ENCODE peak calls at places on chromosomes 2 and 18, in nine cellular contexts. T is GM20000; A is activated effector memory CD4-positive, alpha-beta T cell treated with Interleukin-2 at 50 U/mL for 16 hours; Y is endodermal cell; H is left lung; X is esophagus squamous epithelium; W is left colon; G is stimulated activated naive B cell treated with anti-CD40 and anti-IgM and Interleukin-4, amounts not matched to agents 10 μg/mL and 1 μg/mL and 100 μg/mL, for 72 hours; F is astrocyte of the cerebellum. S is an unnamed sample.

GRCh38 chr18:42929857-42930256 is 185.6 kb downstream of the RIT2 start:
- DNase-seq in T (no peak), A (no peak), Y (peak), H (no peak), X (no peak), W (no peak), G (no peak), F (peak), S (no peak)

GRCh38 chr2:75133621-75134020 is 65.7 kb downstream of the TACR1 start:
- DNase-seq in T (no peak), A (no peak), Y (no peak), H (no peak), X (no peak), W (no peak), G (no peak), F (no peak), S (no peak)

GRCh38 chr2:98467082-98467536 is 22.5 kb downstream of the INPP4A start:
- DNase-seq in T (no peak), A (no peak), Y (no peak), H (peak), X (no peak), W (no peak), G (no peak), F (no peak), S (no peak)

GRCh38 chr2:173982918-173983317 is 17.7 kb upstream of the SP3 start:
- DNase-seq in T (no peak), A (no peak), Y (no peak), H (no peak), X (no peak), W (no peak), G (no peak), F (peak), S (no peak)

GRCh38 chr2:236919209-236919608 is 166.5 kb upstream of the COPS8 start:
- DNase-seq in T (no peak), A (no peak), Y (no peak), H (no peak), X (no peak), W (no peak), G (no peak), F (no peak), S (no peak)

GRCh38 chr18:63208676-63209075 is 110.9 kb downstream of the BCL2 start:
- DNase-seq in T (no peak), A (no peak), Y (no peak), H (no peak), X (no peak), W (no peak), G (no peak), F (no peak), S (no peak)

GRCh38 chr2:172200495-172201085 is 97.9 kb upstream of the DLX2 start:
- DNase-seq in T (no peak), A (no peak), Y (peak), H (no peak), X (no peak), W (no peak), G (no peak), F (no peak), S (no peak)

GRCh38 chr2:98457045-98457696 is 12.5 kb downstream of the INPP4A start:
- DNase-seq in T (no peak), A (no peak), Y (peak), H (no peak), X (no peak), W (no peak), G (no peak), F (peak), S (no peak)

GRCh38 chr2:174334781-174335604 is at the start of gene SP9:
- DNase-seq in T (peak), A (no peak), Y (peak), H (no peak), X (no peak), W (no peak), G (no peak), F (no peak), S (no peak)

GRCh38 chr2:55399815-55400214 is 19.8 kb downstream of the CCDC88A start:
- DNase-seq in T (no peak), A (no peak), Y (no peak), H (no peak), X (no peak), W (no peak), G (no peak), F (no peak), S (no peak)

GRCh38 chr18:23307567-23308295 is 145.4 kb upstream of the RIOK3 start:
- DNase-seq in T (peak), A (no peak), Y (peak), H (no peak), X (no peak), W (no peak), G (no peak), F (no peak), S (no peak)

GRCh38 chr2:105125428-105125827 is 87.6 kb downstream of the MRPS9 start:
- DNase-seq in T (no peak), A (no peak), Y (peak), H (no peak), X (no peak), W (no peak), G (no peak), F (no peak), S (no peak)

GRCh38 chr2:128724994-128725393 is 406.3 kb upstream of the HS6ST1 start:
- DNase-seq in T (no peak), A (no peak), Y (no peak), H (no peak), X (no peak), W (no peak), G (no peak), F (no peak), S (no peak)

GRCh38 chr2:85754313-85755095 is 713 bp downstream of the ATOH8 start:
- DNase-seq in T (peak), A (no peak), Y (peak), H (no peak), X (no peak), W (peak), G (peak), F (no peak), S (no peak)

GRCh38 chr18:60549338-60549960 is 176.9 kb upstream of the MC4R start:
- DNase-seq in T (peak), A (no peak), Y (peak), H (no peak), X (no peak), W (no peak), G (no peak), F (peak), S (no peak)

GRCh38 chr2:106097370-106098000 is 96.6 kb downstream of the UXS1 start:
- DNase-seq in T (no peak), A (no peak), Y (no peak), H (no peak), X (no peak), W (no peak), G (no peak), F (no peak), S (no peak)

GRCh38 chr2:27906074-27906473 is 15.5 kb downstream of the BABAM2 start:
- DNase-seq in T (no peak), A (no peak), Y (no peak), H (no peak), X (no peak), W (no peak), G (no peak), F (no peak), S (no peak)

S was measured in thoracic aorta.